ENCODE peak calls at places on chromosomes 1 and 21, in eight cellular contexts. O is GM13977; E is stimulated activated CD8-positive, alpha-beta memory T cell treated with anti-CD3 and anti-CD28 coated beads, Interleukin-15, amount 100 ng/mL, for 24 hours; Z is fibroblast of pulmonary artery; M is IMR-90; U is C1 segment of cervical spinal cord; N is GM12891; G is activated T-helper 9 cell treated with anti-CD3 and anti-CD28 coated beads, Interleukin-2, amount 50 U/mL, for 16 hours. C is an unnamed sample.

GRCh38 chr1:183780159-183780558 is 24.8 kb upstream of the RGL1 start:
- DNase-seq in G (no peak), Z (no peak), E (no peak), M (no peak), U (no peak), N (no peak), O (no peak), C (no peak)

GRCh38 chr1:154992721-154993571 is 440 bp upstream of the LENEP start:
- DNase-seq in G (no peak), U (no peak), N (no peak), Z (peak), O (no peak), E (no peak), M (peak), C (no peak)

GRCh38 chr21:36792505-36792967 is 93.6 kb downstream of the SIM2 start:
- DNase-seq in G (no peak), E (no peak), N (no peak), M (peak), U (peak), Z (peak), O (no peak), C (no peak)

GRCh38 chr1:225871374-225872074 is 10.7 kb downstream of the TMEM63A start:
- DNase-seq in Z (no peak), M (no peak), G (no peak), O (no peak), U (no peak), N (no peak), E (no peak), C (no peak)

GRCh38 chr1:204684551-204685235 is 845 bp downstream of the LRRN2 start:
- DNase-seq in G (no peak), Z (no peak), M (no peak), E (no peak), U (peak), N (peak), O (no peak), C (no peak)

GRCh38 chr1:85351202-85351828 is 74.9 kb upstream of the BCL10 start:
- DNase-seq in G (no peak), O (no peak), M (no peak), U (no peak), N (no peak), E (no peak), Z (no peak), C (no peak)

GRCh38 chr1:109498161-109498801 is 4.4 kb downstream of the CYB561D1 start:
- DNase-seq in Z (peak), O (no peak), U (peak), G (no peak), N (no peak), E (no peak), M (peak), C (no peak)

GRCh38 chr21:45886610-45887026 is 95.0 kb upstream of the COL6A1 start:
- DNase-seq in O (no peak), N (no peak), M (no peak), E (no peak), G (no peak), Z (no peak), U (no peak), C (no peak)